ENCODE peak calls at places on chromosomes 12 and 14, in eight cellular contexts. N is CD8-positive, alpha-beta T cell; S is A673; G is PC-9; P is dorsolateral prefrontal cortex; V is K562; R is adrenal gland; B is left ventricle myocardium inferior. I is an unnamed sample.

GRCh38 chr14:74243051-74243450 is 3.8 kb downstream of the VSX2 start:
- DNase-seq in N (no peak), S (no peak), G (no peak), P (no peak), V (no peak), R (no peak), B (no peak), I (no peak)

GRCh38 chr12:12791756-12792346 is 6.4 kb downstream of the APOLD1 start:
- DNase-seq in N (no peak), S (no peak), G (no peak), P (no peak), V (no peak), R (no peak), B (peak; percentile 23), I (no peak)

GRCh38 chr12:6872073-6873048 is 742 bp downstream of the SPSB2 start:
- DNase-seq in N (peak; percentile 80), S (peak; percentile 90), G (peak; percentile 69), P (peak; percentile 75), V (peak; percentile 77), R (peak; percentile 79), B (peak; percentile 83), I (no peak)

GRCh38 chr12:53500119-53500775 is 836 bp upstream of the TARBP2 start:
- DNase-seq in N (no peak), S (no peak), G (no peak), P (no peak), V (peak; percentile 99), R (peak; percentile 89), B (peak; percentile 52), I (no peak)

GRCh38 chr12:85949253-85949652 is 75.2 kb downstream of the NTS start:
- DNase-seq in N (no peak), S (peak; percentile 68), G (no peak), P (no peak), V (no peak), R (no peak), B (no peak), I (no peak)

GRCh38 chr14:84108746-84109457 is 1421.0 kb upstream of the FLRT2 start:
- DNase-seq in N (no peak), S (no peak), G (no peak), P (no peak), V (no peak), R (no peak), B (no peak), I (no peak)

GRCh38 chr14:54147285-54147684 is 190.7 kb upstream of the BMP4 start:
- DNase-seq in N (no peak), S (peak; percentile 96), G (no peak), P (no peak), V (no peak), R (peak; percentile 23), B (peak; percentile 15), I (no peak)

GRCh38 chr12:90023207-90023870 is 314.7 kb upstream of the ATP2B1 start:
- DNase-seq in N (no peak), S (no peak), G (peak; percentile 36), P (no peak), V (no peak), R (no peak), B (no peak), I (no peak)

GRCh38 chr12:127987199-127987901 is 279.6 kb upstream of the TMEM132C start:
- DNase-seq in N (no peak), S (no peak), G (no peak), P (no peak), V (no peak), R (peak; percentile 96), B (no peak), I (peak; percentile 65)

GRCh38 chr14:53517276-53517960 is 364.3 kb upstream of the DDHD1 start:
- DNase-seq in N (no peak), S (no peak), G (no peak), P (no peak), V (no peak), R (no peak), B (no peak), I (no peak)

GRCh38 chr12:45849289-45849688 is 119.8 kb downstream of the ARID2 start:
- DNase-seq in N (no peak), S (no peak), G (no peak), P (no peak), V (no peak), R (no peak), B (no peak), I (no peak)

GRCh38 chr14:55512421-55512820 is 67.6 kb upstream of the KTN1 start:
- DNase-seq in N (no peak), S (no peak), G (no peak), P (no peak), V (no peak), R (no peak), B (no peak), I (no peak)

GRCh38 chr12:91999823-92000222 is 145.8 kb downstream of the BTG1 start:
- DNase-seq in N (no peak), S (no peak), G (no peak), P (no peak), V (no peak), R (no peak), B (no peak), I (no peak)

GRCh38 chr14:22925513-22925912 is 3.7 kb downstream of the PRMT5 start:
- DNase-seq in N (no peak), S (no peak), G (no peak), P (no peak), V (no peak), R (no peak), B (no peak), I (no peak)

GRCh38 chr12:79732647-79733046 is 41.9 kb upstream of the PAWR start:
- DNase-seq in N (no peak), S (no peak), G (no peak), P (no peak), V (no peak), R (no peak), B (no peak), I (no peak)

GRCh38 chr12:44157359-44157758 is 321.5 kb downstream of the TMEM117 start:
- DNase-seq in N (no peak), S (no peak), G (no peak), P (no peak), V (no peak), R (no peak), B (no peak), I (no peak)

GRCh38 chr12:39161686-39162085 is 256.3 kb upstream of the CPNE8 start:
- DNase-seq in N (no peak), S (no peak), G (no peak), P (no peak), V (no peak), R (no peak), B (no peak), I (no peak)

GRCh38 chr12:120089796-120090195 is 26.8 kb downstream of the RAB35 start:
- DNase-seq in N (no peak), S (no peak), G (no peak), P (no peak), V (no peak), R (no peak), B (no peak), I (no peak)

GRCh38 chr14:59358105-59358504 is 107.1 kb downstream of the GPR135 start:
- DNase-seq in N (no peak), S (no peak), G (peak; percentile 98), P (no peak), V (no peak), R (peak; percentile 75), B (peak; percentile 54), I (peak; percentile 87)

GRCh38 chr14:56219666-56220413 is 101.6 kb downstream of the PELI2 start:
- DNase-seq in N (no peak), S (no peak), G (no peak), P (no peak), V (peak; percentile 77), R (no peak), B (no peak), I (no peak)

GRCh38 chr12:109600995-109601394 is 27.4 kb downstream of the MVK start:
- DNase-seq in N (no peak), S (no peak), G (no peak), P (no peak), V (no peak), R (no peak), B (no peak), I (no peak)

DNA sequence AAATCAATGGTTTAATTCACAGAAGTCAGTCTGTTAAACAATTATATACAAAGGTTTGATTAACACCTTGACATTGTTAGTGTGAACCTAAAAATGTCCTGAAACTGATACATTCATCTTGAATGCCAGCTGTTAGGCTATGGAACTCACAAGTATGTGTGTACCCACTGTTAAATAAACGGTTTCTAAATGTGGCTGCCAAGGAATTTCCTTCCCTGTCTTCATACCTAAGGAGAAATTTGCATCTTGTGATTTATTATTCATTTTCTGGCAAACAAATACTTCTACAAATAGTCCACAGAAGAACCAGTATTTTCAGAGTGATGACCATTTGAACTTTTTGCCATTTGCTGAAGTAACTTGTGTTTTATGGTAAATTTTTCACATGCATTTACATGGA is 118.3 kb downstream of the KICS2 start:
- DNase-seq in N (no peak), S (no peak), G (no peak), P (no peak), V (no peak), R (no peak), B (no peak), I (no peak)
- H3K27me3 ChIP-seq in N (no peaks in the 10 kb centered on the region), S (no peaks in the 10 kb centered on the region), G (no peaks in the 10 kb centered on the region), P (no peaks in the 10 kb centered on the region), V (no peaks in the 10 kb centered on the region), R (no peaks in the 10 kb centered on the region), B (no peaks in the 10 kb centered on the region), I (no peaks in the 10 kb centered on the region)

DNA sequence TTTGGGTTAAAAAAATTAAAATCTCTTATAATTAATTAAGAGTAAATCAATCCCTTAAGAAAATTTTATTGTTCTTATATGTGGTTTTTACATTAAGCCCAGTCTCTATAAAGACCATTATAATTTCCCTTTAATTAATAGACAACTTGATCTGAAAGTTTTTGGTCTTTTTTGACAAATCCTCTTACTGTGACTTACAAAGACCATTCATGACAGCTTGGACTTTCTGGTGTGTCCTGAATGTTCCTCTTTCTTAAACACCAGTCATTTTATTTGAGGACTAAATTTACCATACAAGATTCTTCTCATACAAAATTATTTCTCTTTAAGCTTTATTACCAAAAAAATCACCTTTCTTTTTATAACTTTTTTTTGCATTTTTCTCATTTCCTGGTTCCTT is 368.3 kb downstream of the ADGRD1 start:
- DNase-seq in N (no peak), S (no peak), G (no peak), P (no peak), V (no peak), R (no peak), B (no peak), I (no peak)
- TF ChIP-seq CTCF in N (no peak), S (no peak), G (no peak), P (no peak), V (no peak), R (no peak), B (no peak), I (no peak)

DNA sequence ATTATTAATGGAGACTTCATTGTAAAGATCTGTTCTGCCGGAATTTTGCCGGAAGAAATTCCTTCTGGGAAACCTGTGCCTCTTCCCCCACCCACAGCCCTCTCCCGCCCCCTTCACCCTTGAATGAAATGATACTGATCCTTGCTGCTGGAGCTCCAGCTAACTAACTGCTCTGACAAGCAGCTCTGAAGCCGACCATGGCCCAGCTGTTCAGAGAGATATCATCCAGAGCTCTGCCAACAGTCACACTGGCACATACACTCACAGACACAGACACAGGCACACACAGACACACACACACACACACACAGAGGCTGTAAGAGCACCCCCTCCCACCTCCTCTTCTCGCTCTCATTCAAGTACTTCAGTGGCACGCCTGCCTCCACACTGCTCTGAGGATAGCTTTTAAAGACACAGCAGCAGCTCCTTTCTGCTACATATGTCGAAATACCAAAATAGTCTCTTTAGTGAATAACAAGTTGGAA is 88.6 kb downstream of the R3HDM2 start:
- DNase-seq in N (no peak), S (peak; percentile 67), G (no peak), P (no peak), V (peak; percentile 15), R (peak; percentile 77), B (peak; percentile 14), I (no peak)
- H3K4me3 ChIP-seq in N (no peak overlapping the region), S (no peak overlapping the region), G (no peak overlapping the region), P (peak overlapping the region; percentile 1), V (no peak overlapping the region), R (no peak overlapping the region), B (no peak overlapping the region), I (no peak overlapping the region)

GRCh38 chr14:99158646-99159165 is 113.3 kb downstream of the BCL11B start:
- DNase-seq in N (no peak), S (no peak), G (no peak), P (no peak), V (no peak), R (no peak), B (no peak), I (no peak)
- H3K27me3 ChIP-seq in N (no peaks in the 10 kb centered on the region), S (no peaks in the 10 kb centered on the region), G (peaks cover 24% of the 10 kb centered on the region), P (peaks cover 5% of the 10 kb centered on the region), V (no peaks in the 10 kb centered on the region), R (peaks cover under 1% of the 10 kb centered on the region), B (peaks cover 56% of the 10 kb centered on the region), I (no peaks in the 10 kb centered on the region)

I was measured in BJ.